ENCODE peak calls at places on chromosomes 2 and 18, in five cellular contexts. Y is NCI-H1105, H is fibroblast of the aortic adventitia, L is ascending aorta, Q is DMS53. G is an unnamed sample.

GRCh38 chr18:36534154-36534688 is 236.7 kb downstream of the FHOD3 start:
- DNase-seq in Y (no peak), H (no peak), L (no peak), Q (no peak), G (no peak)

GRCh38 chr2:163768881-163769681 is 33.3 kb upstream of the FIGN start:
- DNase-seq in Y (no peak), H (no peak), L (no peak), Q (no peak), G (no peak)

GRCh38 chr2:19235308-19235707 is 123.1 kb downstream of the OSR1 start:
- DNase-seq in Y (no peak), H (peak), L (no peak), Q (no peak), G (no peak)

GRCh38 chr2:62499430-62500060 is 6.5 kb downstream of the TMEM17 start:
- DNase-seq in Y (no peak), H (peak), L (no peak), Q (no peak), G (no peak)

GRCh38 chr2:72745679-72746368 is 80.0 kb downstream of the EXOC6B start:
- DNase-seq in Y (peak), H (peak), L (no peak), Q (peak), G (peak)

GRCh38 chr18:9013926-9014373 is 88.5 kb upstream of the NDUFV2 start:
- DNase-seq in Y (no peak), H (no peak), L (no peak), Q (no peak), G (no peak)

GRCh38 chr2:240989451-240990265 is 8.8 kb upstream of the SNED1 start:
- DNase-seq in Y (peak), H (peak), L (peak), Q (peak), G (no peak)

GRCh38 chr2:65129276-65129612 is 662 bp downstream of the RAB1A start:
- DNase-seq in Y (no peak), H (no peak), L (no peak), Q (peak), G (no peak)

GRCh38 chr2:237858294-237859081 is 935 bp upstream of the RAMP1 start:
- DNase-seq in Y (no peak), H (peak), L (peak), Q (peak), G (peak)

GRCh38 chr2:148675708-148676107 is 31.2 kb downstream of the EPC2 start:
- DNase-seq in Y (no peak), H (peak), L (no peak), Q (no peak), G (peak)

GRCh38 chr2:207133862-207134519 is 31.8 kb downstream of the KLF7 start:
- DNase-seq in Y (peak), H (peak), L (peak), Q (no peak), G (peak)

GRCh38 chr2:132374551-132374950 is 42.1 kb upstream of the GPR39 start:
- DNase-seq in Y (no peak), H (peak), L (no peak), Q (no peak), G (peak)

GRCh38 chr2:110166246-110166645 is 38.6 kb downstream of the NPHP1 start:
- DNase-seq in Y (no peak), H (peak), L (no peak), Q (no peak), G (peak)

GRCh38 chr2:181642071-181642470 is 14.8 kb downstream of the CERKL start:
- DNase-seq in Y (no peak), H (no peak), L (no peak), Q (no peak), G (no peak)

GRCh38 chr2:57182941-57183340 is 863.7 kb upstream of the VRK2 start:
- DNase-seq in Y (no peak), H (peak), L (no peak), Q (no peak), G (no peak)

GRCh38 chr2:85324639-85325465 is 2.9 kb downstream of the TGOLN2 start:
- DNase-seq in Y (no peak), H (peak), L (no peak), Q (no peak), G (no peak)

GRCh38 chr18:73279499-73279898 is 411.7 kb upstream of the NETO1 start:
- DNase-seq in Y (no peak), H (peak), L (no peak), Q (peak), G (no peak)